ENCODE peak calls at places on chromosomes 4 and X, in four cellular contexts. One of them, this sample, is unnamed.

GRCh38 chrX:36609653-36610585 is 398.2 kb upstream of the FAM47C start:
- DNase-seq in neuronal stem cell: no peak
- DNase-seq in trophoblast cell: no peak
- DNase-seq in H1: no peak
- DNase-seq in this sample: no peak

GRCh38 chr4:138952405-138952804 is 63.2 kb upstream of the NOCT start:
- DNase-seq in trophoblast cell: peak; percentile 62
- DNase-seq in H1: peak; percentile 17
- DNase-seq in neuronal stem cell: no peak
- DNase-seq in this sample: no peak

GRCh38 chrX:78725257-78725656 is 22.3 kb upstream of the LPAR4 start:
- DNase-seq in neuronal stem cell: no peak
- DNase-seq in trophoblast cell: no peak
- DNase-seq in H1: no peak
- DNase-seq in this sample: no peak

GRCh38 chr4:47213971-47214370 is 182.6 kb downstream of the GABRB1 start:
- DNase-seq in neuronal stem cell: no peak
- DNase-seq in H1: no peak
- DNase-seq in trophoblast cell: no peak
- DNase-seq in this sample: peak; percentile 98

GRCh38 chr4:139647184-139647583 is 18.4 kb upstream of the MGST2 start:
- DNase-seq in H1: no peak
- DNase-seq in trophoblast cell: no peak
- DNase-seq in neuronal stem cell: no peak
- DNase-seq in this sample: no peak

GRCh38 chr4:158599150-158599549 is 72.5 kb downstream of the C4orf46 start:
- DNase-seq in neuronal stem cell: no peak
- DNase-seq in trophoblast cell: no peak
- DNase-seq in H1: no peak
- DNase-seq in this sample: no peak

GRCh38 chrX:134315893-134316292 is 78.9 kb downstream of the CCDC160 start:
- DNase-seq in H1: no peak
- DNase-seq in trophoblast cell: no peak
- DNase-seq in neuronal stem cell: no peak
- DNase-seq in this sample: no peak

GRCh38 chrX:10077425-10078188 is 79.2 kb upstream of the CLCN4 start:
- DNase-seq in neuronal stem cell: no peak
- DNase-seq in H1: no peak
- DNase-seq in trophoblast cell: no peak
- DNase-seq in this sample: peak; percentile 82

GRCh38 chr4:112589207-112589606 is 47.5 kb downstream of the ZGRF1 start:
- DNase-seq in trophoblast cell: no peak
- DNase-seq in H1: no peak
- DNase-seq in neuronal stem cell: no peak
- DNase-seq in this sample: peak; percentile 43

GRCh38 chr4:124055896-124056295 is 656.6 kb downstream of the ANKRD50 start:
- DNase-seq in trophoblast cell: no peak
- DNase-seq in H1: no peak
- DNase-seq in neuronal stem cell: no peak
- DNase-seq in this sample: no peak

GRCh38 chrX:23919706-23920320 is 12.0 kb downstream of the CXorf58 start:
- DNase-seq in neuronal stem cell: no peak
- DNase-seq in H1: peak; percentile 48
- DNase-seq in trophoblast cell: no peak
- DNase-seq in this sample: no peak

GRCh38 chrX:120671963-120672362 is 42.1 kb upstream of the C1GALT1C1 start:
- DNase-seq in trophoblast cell: no peak
- DNase-seq in neuronal stem cell: no peak
- DNase-seq in H1: no peak
- DNase-seq in this sample: no peak

GRCh38 chr4:37160653-37161052 is 83.9 kb upstream of the NWD2 start:
- DNase-seq in H1: no peak
- DNase-seq in trophoblast cell: no peak
- DNase-seq in neuronal stem cell: no peak
- DNase-seq in this sample: no peak

GRCh38 chr4:105149771-105150170 is 3.1 kb downstream of the TET2 start:
- DNase-seq in neuronal stem cell: no peak
- DNase-seq in H1: no peak
- DNase-seq in trophoblast cell: no peak
- DNase-seq in this sample: no peak

GRCh38 chr4:144171697-144172096 is 31.2 kb upstream of the GYPA start:
- DNase-seq in trophoblast cell: no peak
- DNase-seq in neuronal stem cell: no peak
- DNase-seq in H1: no peak
- DNase-seq in this sample: no peak

GRCh38 chr4:91285485-91285884 is 1018.3 kb upstream of the GRID2 start:
- DNase-seq in H1: no peak
- DNase-seq in trophoblast cell: no peak
- DNase-seq in neuronal stem cell: no peak
- DNase-seq in this sample: no peak

GRCh38 chr4:56323386-56323785 is 63.9 kb downstream of the AASDH start:
- DNase-seq in neuronal stem cell: no peak
- DNase-seq in trophoblast cell: no peak
- DNase-seq in H1: no peak
- DNase-seq in this sample: peak; percentile 28

GRCh38 chrX:154799554-154800348 is 5.5 kb downstream of the MPP1 start:
- DNase-seq in H1: no peak
- DNase-seq in trophoblast cell: no peak
- DNase-seq in neuronal stem cell: peak; percentile 55
- DNase-seq in this sample: peak; percentile 24

GRCh38 chrX:17860179-17860780 is 818 bp downstream of the RAI2 start:
- DNase-seq in trophoblast cell: no peak
- DNase-seq in H1: peak; percentile 46
- DNase-seq in neuronal stem cell: no peak
- DNase-seq in this sample: peak; percentile 0

GRCh38 chr4:15963001-15963451 is at the start of gene FGFBP2:
- DNase-seq in trophoblast cell: no peak
- DNase-seq in H1: peak; percentile 78
- DNase-seq in neuronal stem cell: no peak
- DNase-seq in this sample: peak; percentile 58

GRCh38 chr4:139715721-139716391 is 50.2 kb downstream of the MGST2 start:
- DNase-seq in trophoblast cell: peak; percentile 43
- DNase-seq in neuronal stem cell: no peak
- DNase-seq in H1: no peak
- DNase-seq in this sample: no peak

GRCh38 chrX:18755651-18756050 is 48.2 kb downstream of the PPEF1 start:
- DNase-seq in H1: no peak
- DNase-seq in neuronal stem cell: no peak
- DNase-seq in trophoblast cell: no peak
- DNase-seq in this sample: no peak

GRCh38 chrX:31213941-31214340 is 142.1 kb upstream of the FTHL17 start:
- DNase-seq in trophoblast cell: no peak
- DNase-seq in H1: no peak
- DNase-seq in neuronal stem cell: no peak
- DNase-seq in this sample: no peak

GRCh38 chr4:23225564-23225963 is 532.8 kb downstream of the GBA3 start:
- DNase-seq in H1: no peak
- DNase-seq in trophoblast cell: no peak
- DNase-seq in neuronal stem cell: no peak
- DNase-seq in this sample: no peak

GRCh38 chr4:153467897-153468262 is 1.7 kb downstream of the TMEM131L start:
- DNase-seq in trophoblast cell: no peak
- DNase-seq in H1: no peak
- DNase-seq in neuronal stem cell: no peak
- DNase-seq in this sample: peak; percentile 20

GRCh38 chr4:41622816-41623215 is 84.9 kb downstream of the LIMCH1 start:
- DNase-seq in H1: no peak
- DNase-seq in neuronal stem cell: no peak
- DNase-seq in trophoblast cell: peak; percentile 92
- DNase-seq in this sample: no peak

GRCh38 chr4:115090483-115091075 is 22.8 kb downstream of the NDST4 start:
- DNase-seq in trophoblast cell: no peak
- DNase-seq in neuronal stem cell: peak; percentile 33
- DNase-seq in H1: no peak
- DNase-seq in this sample: peak; percentile 27

GRCh38 chr4:74625981-74626380 is 168.3 kb downstream of the BTC start:
- DNase-seq in neuronal stem cell: no peak
- DNase-seq in trophoblast cell: no peak
- DNase-seq in H1: no peak
- DNase-seq in this sample: peak; percentile 17

GRCh38 chr4:74621616-74622015 is 172.7 kb downstream of the BTC start:
- DNase-seq in H1: no peak
- DNase-seq in neuronal stem cell: no peak
- DNase-seq in trophoblast cell: no peak
- DNase-seq in this sample: no peak

GRCh38 chr4:74627093-74627492 is 167.2 kb downstream of the BTC start:
- DNase-seq in H1: no peak
- DNase-seq in neuronal stem cell: no peak
- DNase-seq in trophoblast cell: no peak
- DNase-seq in this sample: no peak

GRCh38 chr4:74623041-74623440 is 171.3 kb downstream of the BTC start:
- DNase-seq in H1: no peak
- DNase-seq in neuronal stem cell: peak; percentile 8
- DNase-seq in trophoblast cell: peak; percentile 33
- DNase-seq in this sample: peak; percentile 70

DNA sequence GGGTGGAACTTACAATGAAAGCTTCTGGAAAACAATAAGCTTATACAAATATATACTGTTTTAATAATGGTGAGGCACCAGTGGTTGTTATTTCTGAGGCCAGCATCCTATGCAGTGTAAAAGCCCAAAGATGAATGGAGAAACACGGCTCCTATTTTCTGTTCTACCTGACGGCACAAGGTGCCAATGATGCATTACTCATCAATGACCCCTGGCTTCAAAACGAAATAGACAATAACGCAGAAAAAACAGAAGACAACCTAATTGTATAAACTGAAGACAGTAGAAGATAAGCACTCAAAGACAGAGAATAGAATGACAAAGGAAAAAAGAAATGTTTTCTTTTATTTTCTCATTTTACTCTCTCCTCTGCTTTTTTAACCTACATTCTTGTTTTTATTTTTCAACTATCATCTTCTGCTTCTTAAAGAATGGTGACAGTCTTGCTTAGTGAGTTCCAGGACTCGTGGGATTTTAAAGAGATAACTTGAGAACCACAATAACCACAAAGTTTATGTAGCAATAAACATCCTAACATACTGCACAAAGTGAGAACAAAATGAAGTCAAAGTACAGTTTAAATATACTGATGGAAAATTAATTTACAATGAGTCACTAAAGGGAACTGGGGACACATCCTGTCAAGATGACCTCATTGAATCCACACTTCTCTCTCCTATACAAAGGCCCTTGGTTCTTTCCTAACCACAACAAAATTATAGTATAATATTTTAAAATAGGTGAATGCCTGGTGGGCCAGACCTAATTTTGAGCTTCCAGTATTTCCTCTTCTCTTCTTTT is 169.8 kb downstream of the BTC start:
- DNase-seq in neuronal stem cell: no peak
- DNase-seq in H1: no peak
- DNase-seq in trophoblast cell: no peak
- DNase-seq in this sample: peak; percentile 97
- H4K8ac ChIP-seq in neuronal stem cell: no peak overlapping the region
- H4K8ac ChIP-seq in H1: no peak overlapping the region
- H4K8ac ChIP-seq in trophoblast cell: no peak overlapping the region
- H4K8ac ChIP-seq in this sample: no peak overlapping the region

GRCh38 chr4:54230479-54231418 is 1.7 kb downstream of the PDGFRA start:
- DNase-seq in trophoblast cell: no peak
- DNase-seq in H1: peak; percentile 76
- DNase-seq in neuronal stem cell: peak; percentile 31
- DNase-seq in this sample: peak; percentile 47
- H3K4me3 ChIP-seq in trophoblast cell: peak overlapping the region; percentile 75
- H3K4me3 ChIP-seq in H1: peak overlapping the region; percentile 37
- H3K4me3 ChIP-seq in neuronal stem cell: no peak overlapping the region
- H3K4me3 ChIP-seq in this sample: peak overlapping the region; percentile 93

DNA sequence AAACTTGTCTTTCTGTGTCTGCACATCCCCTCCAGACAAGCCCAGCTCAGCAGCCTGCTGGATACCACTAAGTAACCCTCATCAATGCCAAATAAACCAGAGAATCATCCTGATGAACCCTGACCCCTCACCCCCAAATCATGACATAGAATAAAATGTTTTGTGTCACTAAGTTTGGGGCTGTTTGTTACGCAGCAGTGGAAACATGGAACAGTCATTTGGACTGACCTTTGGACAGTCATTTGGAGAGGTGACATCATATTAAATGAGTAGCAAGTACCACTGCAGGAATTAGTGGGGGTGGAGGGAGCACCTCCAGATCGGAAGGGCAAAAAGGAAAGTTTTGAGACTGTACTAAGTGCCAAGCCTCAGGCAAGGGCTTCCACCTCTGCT is 55.6 kb upstream of the MSX1 start:
- DNase-seq in H1: no peak
- DNase-seq in neuronal stem cell: no peak
- DNase-seq in trophoblast cell: no peak
- DNase-seq in this sample: no peak
- H2BK12ac ChIP-seq in H1: no peak overlapping the region
- H2BK12ac ChIP-seq in neuronal stem cell: no peak overlapping the region
- H2BK12ac ChIP-seq in trophoblast cell: no peak overlapping the region
- H2BK12ac ChIP-seq in this sample: no peak overlapping the region

GRCh38 chr4:6781113-6781512 is 1.4 kb upstream of the KIAA0232 start:
- DNase-seq in trophoblast cell: no peak
- DNase-seq in H1: no peak
- DNase-seq in neuronal stem cell: no peak
- DNase-seq in this sample: no peak

GRCh38 chr4:6783111-6783981 is 819 bp downstream of the KIAA0232 start:
- DNase-seq in trophoblast cell: peak; percentile 76
- DNase-seq in H1: peak; percentile 90
- DNase-seq in neuronal stem cell: peak; percentile 93
- DNase-seq in this sample: peak; percentile 91

GRCh38 chr4:6782846-6783110 is 251 bp downstream of the KIAA0232 start:
- DNase-seq in neuronal stem cell: no peak
- DNase-seq in trophoblast cell: no peak
- DNase-seq in H1: no peak
- DNase-seq in this sample: no peak

GRCh38 chr4:6781561-6781960 is 966 bp upstream of the KIAA0232 start:
- DNase-seq in H1: no peak
- DNase-seq in neuronal stem cell: no peak
- DNase-seq in trophoblast cell: no peak
- DNase-seq in this sample: no peak

GRCh38 chr4:6782147-6782845 is at the start of gene KIAA0232:
- DNase-seq in H1: peak; percentile 91
- DNase-seq in neuronal stem cell: peak; percentile 93
- DNase-seq in trophoblast cell: peak; percentile 84
- DNase-seq in this sample: peak; percentile 94
- H4K8ac ChIP-seq in H1: peak within 1 kb of the TSS; percentile 88
- H4K8ac ChIP-seq in neuronal stem cell: peak within 1 kb of the TSS; percentile 45
- H4K8ac ChIP-seq in trophoblast cell: peak within 1 kb of the TSS; percentile 96
- H4K8ac ChIP-seq in this sample: peak within 1 kb of the TSS; percentile 88